ENCODE peak calls at places on chromosomes 6 and 20, in nine cellular contexts. One of them, this sample, is unnamed.

GRCh38 chr6:99425647-99426453 is 742 bp upstream of the PNISR start:
- DNase-seq in body of pancreas: peak
- DNase-seq in PC-3: peak
- DNase-seq in breast epithelium: peak
- DNase-seq in fibroblast of pulmonary artery: peak
- DNase-seq in HCT116: peak
- DNase-seq in kidney: peak
- DNase-seq in transverse colon: peak
- DNase-seq in ovary: peak
- DNase-seq in this sample: peak

GRCh38 chr6:33018904-33019303 is 9.5 kb upstream of the HLA-DOA start:
- DNase-seq in fibroblast of pulmonary artery: peak
- DNase-seq in body of pancreas: peak
- DNase-seq in breast epithelium: peak
- DNase-seq in PC-3: no peak
- DNase-seq in kidney: peak
- DNase-seq in ovary: peak
- DNase-seq in HCT116: no peak
- DNase-seq in transverse colon: peak
- DNase-seq in this sample: peak

GRCh38 chr6:34316442-34317171 is 67.8 kb upstream of the SMIM29 start:
- DNase-seq in ovary: no peak
- DNase-seq in transverse colon: no peak
- DNase-seq in body of pancreas: no peak
- DNase-seq in PC-3: no peak
- DNase-seq in breast epithelium: no peak
- DNase-seq in HCT116: no peak
- DNase-seq in kidney: no peak
- DNase-seq in fibroblast of pulmonary artery: no peak
- DNase-seq in this sample: no peak

GRCh38 chr6:338815-339262 is 46.6 kb downstream of the DUSP22 start:
- DNase-seq in ovary: no peak
- DNase-seq in kidney: no peak
- DNase-seq in HCT116: no peak
- DNase-seq in fibroblast of pulmonary artery: no peak
- DNase-seq in body of pancreas: no peak
- DNase-seq in breast epithelium: no peak
- DNase-seq in PC-3: no peak
- DNase-seq in transverse colon: no peak
- DNase-seq in this sample: peak

GRCh38 chr6:26411751-26412150 is 9.7 kb downstream of the BTN3A1 start:
- DNase-seq in HCT116: no peak
- DNase-seq in breast epithelium: no peak
- DNase-seq in fibroblast of pulmonary artery: no peak
- DNase-seq in PC-3: no peak
- DNase-seq in body of pancreas: no peak
- DNase-seq in transverse colon: no peak
- DNase-seq in ovary: no peak
- DNase-seq in kidney: no peak
- DNase-seq in this sample: peak

GRCh38 chr6:106520711-106521367 is 108.5 kb downstream of the RTN4IP1 start:
- DNase-seq in PC-3: no peak
- DNase-seq in HCT116: no peak
- DNase-seq in breast epithelium: no peak
- DNase-seq in transverse colon: peak
- DNase-seq in body of pancreas: no peak
- DNase-seq in ovary: no peak
- DNase-seq in kidney: no peak
- DNase-seq in fibroblast of pulmonary artery: no peak
- DNase-seq in this sample: no peak

GRCh38 chr6:42292002-42292735 is 74.5 kb upstream of the MRPS10 start:
- DNase-seq in transverse colon: no peak
- DNase-seq in HCT116: peak
- DNase-seq in ovary: no peak
- DNase-seq in fibroblast of pulmonary artery: peak
- DNase-seq in breast epithelium: no peak
- DNase-seq in body of pancreas: no peak
- DNase-seq in kidney: no peak
- DNase-seq in PC-3: peak
- DNase-seq in this sample: peak

GRCh38 chr20:44398303-44398702 is 42.8 kb downstream of the HNF4A start:
- DNase-seq in kidney: no peak
- DNase-seq in transverse colon: no peak
- DNase-seq in HCT116: no peak
- DNase-seq in fibroblast of pulmonary artery: peak
- DNase-seq in ovary: no peak
- DNase-seq in PC-3: peak
- DNase-seq in breast epithelium: no peak
- DNase-seq in body of pancreas: no peak
- DNase-seq in this sample: peak

GRCh38 chr6:43723737-43724295 is 36.2 kb upstream of the MRPS18A start:
- DNase-seq in transverse colon: peak
- DNase-seq in HCT116: peak
- DNase-seq in fibroblast of pulmonary artery: peak
- DNase-seq in ovary: peak
- DNase-seq in breast epithelium: peak
- DNase-seq in kidney: peak
- DNase-seq in body of pancreas: peak
- DNase-seq in PC-3: peak
- DNase-seq in this sample: peak

GRCh38 chr20:37969949-37970855 is 63.1 kb downstream of the TTI1 start:
- DNase-seq in fibroblast of pulmonary artery: no peak
- DNase-seq in breast epithelium: no peak
- DNase-seq in body of pancreas: no peak
- DNase-seq in HCT116: no peak
- DNase-seq in transverse colon: no peak
- DNase-seq in kidney: no peak
- DNase-seq in PC-3: peak
- DNase-seq in ovary: no peak
- DNase-seq in this sample: no peak

GRCh38 chr20:23166563-23166962 is 80.4 kb upstream of the CD93 start:
- DNase-seq in PC-3: no peak
- DNase-seq in ovary: no peak
- DNase-seq in body of pancreas: no peak
- DNase-seq in transverse colon: no peak
- DNase-seq in breast epithelium: no peak
- DNase-seq in HCT116: no peak
- DNase-seq in kidney: no peak
- DNase-seq in fibroblast of pulmonary artery: no peak
- DNase-seq in this sample: no peak

GRCh38 chr6:37585523-37585905 is 85.8 kb upstream of the CCDC167 start:
- DNase-seq in fibroblast of pulmonary artery: no peak
- DNase-seq in kidney: no peak
- DNase-seq in transverse colon: no peak
- DNase-seq in body of pancreas: no peak
- DNase-seq in breast epithelium: no peak
- DNase-seq in PC-3: no peak
- DNase-seq in ovary: no peak
- DNase-seq in HCT116: no peak
- DNase-seq in this sample: no peak

GRCh38 chr20:25058051-25058796 is at the start of gene ACSS1:
- DNase-seq in HCT116: no peak
- DNase-seq in breast epithelium: peak
- DNase-seq in kidney: peak
- DNase-seq in ovary: peak
- DNase-seq in transverse colon: peak
- DNase-seq in PC-3: peak
- DNase-seq in body of pancreas: peak
- DNase-seq in fibroblast of pulmonary artery: peak
- DNase-seq in this sample: peak

GRCh38 chr6:79989641-79990040 is 14.8 kb upstream of the TTK start:
- DNase-seq in transverse colon: no peak
- DNase-seq in body of pancreas: no peak
- DNase-seq in HCT116: no peak
- DNase-seq in fibroblast of pulmonary artery: no peak
- DNase-seq in breast epithelium: no peak
- DNase-seq in PC-3: no peak
- DNase-seq in ovary: no peak
- DNase-seq in kidney: no peak
- DNase-seq in this sample: no peak

GRCh38 chr6:79985128-79985527 is 19.3 kb upstream of the TTK start:
- DNase-seq in kidney: no peak
- DNase-seq in transverse colon: no peak
- DNase-seq in HCT116: no peak
- DNase-seq in body of pancreas: no peak
- DNase-seq in fibroblast of pulmonary artery: no peak
- DNase-seq in breast epithelium: no peak
- DNase-seq in ovary: no peak
- DNase-seq in PC-3: no peak
- DNase-seq in this sample: no peak

GRCh38 chr6:79981647-79982046 is 22.8 kb upstream of the TTK start:
- DNase-seq in HCT116: no peak
- DNase-seq in body of pancreas: no peak
- DNase-seq in PC-3: no peak
- DNase-seq in transverse colon: no peak
- DNase-seq in breast epithelium: no peak
- DNase-seq in ovary: no peak
- DNase-seq in fibroblast of pulmonary artery: no peak
- DNase-seq in kidney: no peak
- DNase-seq in this sample: no peak

GRCh38 chr6:79984261-79984660 is 20.2 kb upstream of the TTK start:
- DNase-seq in fibroblast of pulmonary artery: peak
- DNase-seq in transverse colon: peak
- DNase-seq in breast epithelium: no peak
- DNase-seq in ovary: no peak
- DNase-seq in kidney: no peak
- DNase-seq in body of pancreas: no peak
- DNase-seq in HCT116: peak
- DNase-seq in PC-3: peak
- DNase-seq in this sample: peak
- TF ChIP-seq CTCF in fibroblast of pulmonary artery: no peak
- TF ChIP-seq CTCF in transverse colon: peak
- TF ChIP-seq CTCF in breast epithelium: no peak
- TF ChIP-seq CTCF in ovary: no peak
- TF ChIP-seq CTCF in kidney: no peak
- TF ChIP-seq CTCF in body of pancreas: no peak
- TF ChIP-seq CTCF in HCT116: no peak
- TF ChIP-seq CTCF in PC-3: peak
- TF ChIP-seq CTCF in this sample: no peak

GRCh38 chr6:35469711-35470662 is 1.8 kb downstream of the RPL10A start:
- DNase-seq in HCT116: no peak
- DNase-seq in PC-3: peak
- DNase-seq in transverse colon: peak
- DNase-seq in ovary: peak
- DNase-seq in breast epithelium: no peak
- DNase-seq in body of pancreas: peak
- DNase-seq in fibroblast of pulmonary artery: no peak
- DNase-seq in kidney: peak
- DNase-seq in this sample: peak

GRCh38 chr6:35473849-35474128 is 5.6 kb downstream of the RPL10A start:
- DNase-seq in body of pancreas: no peak
- DNase-seq in fibroblast of pulmonary artery: no peak
- DNase-seq in kidney: no peak
- DNase-seq in ovary: no peak
- DNase-seq in PC-3: no peak
- DNase-seq in transverse colon: no peak
- DNase-seq in breast epithelium: no peak
- DNase-seq in HCT116: no peak
- DNase-seq in this sample: no peak

GRCh38 chr6:35470663-35471120 is 2.5 kb downstream of the RPL10A start:
- DNase-seq in ovary: no peak
- DNase-seq in PC-3: no peak
- DNase-seq in HCT116: no peak
- DNase-seq in fibroblast of pulmonary artery: no peak
- DNase-seq in body of pancreas: no peak
- DNase-seq in breast epithelium: no peak
- DNase-seq in kidney: no peak
- DNase-seq in transverse colon: no peak
- DNase-seq in this sample: no peak

GRCh38 chr6:35473075-35473848 is 5.1 kb downstream of the RPL10A start:
- DNase-seq in body of pancreas: no peak
- DNase-seq in breast epithelium: no peak
- DNase-seq in fibroblast of pulmonary artery: no peak
- DNase-seq in PC-3: no peak
- DNase-seq in transverse colon: no peak
- DNase-seq in ovary: no peak
- DNase-seq in kidney: no peak
- DNase-seq in HCT116: no peak
- DNase-seq in this sample: no peak

DNA sequence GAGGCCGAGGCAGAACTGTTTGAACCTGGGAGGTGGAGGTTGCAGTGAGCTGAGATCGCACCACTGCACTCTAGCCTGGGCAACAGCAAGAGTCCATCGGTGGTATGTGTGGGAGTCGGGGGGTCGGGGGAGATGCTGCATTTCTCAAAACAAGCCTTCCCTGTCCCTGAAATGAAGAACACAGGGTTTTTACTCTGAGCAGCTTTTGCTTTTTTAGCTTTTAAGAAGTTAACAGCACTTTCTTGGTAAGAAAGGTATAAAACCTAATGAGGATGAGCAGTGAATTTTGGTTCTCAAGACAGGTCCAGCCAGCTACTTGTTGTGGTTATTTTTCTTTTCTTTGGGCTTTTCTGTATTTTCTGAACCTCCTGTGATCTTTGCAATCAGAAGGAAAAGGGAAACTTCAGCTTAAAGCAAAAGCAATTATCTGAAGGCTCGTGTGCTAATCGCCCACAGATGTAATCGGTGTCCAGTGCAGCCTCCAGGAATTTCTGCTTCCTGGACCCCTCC is 3.7 kb downstream of the RPL10A start:
- DNase-seq in transverse colon: no peak
- DNase-seq in fibroblast of pulmonary artery: no peak
- DNase-seq in body of pancreas: no peak
- DNase-seq in breast epithelium: no peak
- DNase-seq in kidney: no peak
- DNase-seq in PC-3: no peak
- DNase-seq in HCT116: no peak
- DNase-seq in ovary: no peak
- DNase-seq in this sample: no peak
- H3K4me3 ChIP-seq in transverse colon: no peak
- H3K4me3 ChIP-seq in fibroblast of pulmonary artery: no peak
- H3K4me3 ChIP-seq in body of pancreas: no peak
- H3K4me3 ChIP-seq in breast epithelium: peak
- H3K4me3 ChIP-seq in kidney: no peak
- H3K4me3 ChIP-seq in PC-3: peak
- H3K4me3 ChIP-seq in HCT116: no peak
- H3K4me3 ChIP-seq in ovary: no peak
- H3K4me3 ChIP-seq in this sample: no peak

GRCh38 chr6:31729515-31729978 is 448 bp upstream of the DDAH2 start:
- DNase-seq in HCT116: peak
- DNase-seq in body of pancreas: peak
- DNase-seq in fibroblast of pulmonary artery: peak
- DNase-seq in ovary: peak
- DNase-seq in PC-3: peak
- DNase-seq in breast epithelium: peak
- DNase-seq in transverse colon: peak
- DNase-seq in kidney: peak
- DNase-seq in this sample: peak
- TF ChIP-seq CTCF in HCT116: peak
- TF ChIP-seq CTCF in body of pancreas: no peak
- TF ChIP-seq CTCF in fibroblast of pulmonary artery: no peak
- TF ChIP-seq CTCF in ovary: peak
- TF ChIP-seq CTCF in PC-3: peak
- TF ChIP-seq CTCF in breast epithelium: peak
- TF ChIP-seq CTCF in transverse colon: peak
- TF ChIP-seq CTCF in kidney: peak
- TF ChIP-seq CTCF in this sample: no peak

DNA sequence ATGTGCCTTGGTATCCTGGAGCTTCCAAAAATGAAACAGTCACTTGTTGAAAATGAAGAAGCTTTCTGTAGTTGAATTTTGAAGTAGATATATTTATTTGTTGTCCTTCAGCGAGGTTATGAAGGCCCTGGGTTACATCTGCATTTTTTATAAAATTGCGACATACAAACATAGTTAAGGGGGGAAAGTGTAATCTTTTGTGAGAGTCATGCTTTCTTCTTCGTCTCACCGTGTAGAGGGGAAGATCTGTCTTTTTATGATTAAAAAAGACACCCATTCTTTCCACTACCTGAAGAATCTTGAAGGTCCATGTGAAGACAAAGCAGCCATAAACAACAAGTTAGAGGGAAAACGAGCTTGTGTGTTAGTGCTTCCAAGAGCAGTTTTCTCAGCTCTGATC is 37.0 kb downstream of the RREB1 start:
- DNase-seq in ovary: no peak
- DNase-seq in transverse colon: no peak
- DNase-seq in fibroblast of pulmonary artery: no peak
- DNase-seq in breast epithelium: no peak
- DNase-seq in HCT116: no peak
- DNase-seq in PC-3: no peak
- DNase-seq in kidney: no peak
- DNase-seq in body of pancreas: no peak
- DNase-seq in this sample: no peak
- H3K4me3 ChIP-seq in ovary: no peak
- H3K4me3 ChIP-seq in transverse colon: no peak
- H3K4me3 ChIP-seq in fibroblast of pulmonary artery: no peak
- H3K4me3 ChIP-seq in breast epithelium: no peak
- H3K4me3 ChIP-seq in HCT116: no peak
- H3K4me3 ChIP-seq in PC-3: no peak
- H3K4me3 ChIP-seq in kidney: no peak
- H3K4me3 ChIP-seq in body of pancreas: no peak
- H3K4me3 ChIP-seq in this sample: no peak